ENCODE peak calls at places on chromosomes 4 and X, in nine cellular contexts. X is heart right ventricle, L is fibroblast of lung, N is sigmoid colon, O is left ventricle myocardium inferior, A is suprapubic skin, U is testis, W is substantia nigra, I is right lobe of liver. G is an unnamed sample.

GRCh38 chrX:124211312-124211942 is 121.0 kb upstream of the TEX13D start:
- DNase-seq in O (no peak), A (no peak), L (peak), W (no peak), X (no peak), U (no peak), N (no peak), I (no peak), G (no peak)

GRCh38 chr4:82216231-82216630 is 157.6 kb downstream of the HNRNPD start:
- DNase-seq in N (no peak), L (no peak), U (no peak), X (no peak), I (no peak), O (no peak), W (no peak), A (no peak), G (no peak)

GRCh38 chr4:7769936-7770674 is 169.6 kb downstream of the AFAP1 start:
- DNase-seq in L (peak), O (peak), W (no peak), A (no peak), U (peak), N (peak), X (no peak), I (peak), G (no peak)

GRCh38 chr4:19309365-19309764 is 942.3 kb upstream of the SLIT2 start:
- DNase-seq in L (peak), N (no peak), U (no peak), I (no peak), W (no peak), X (no peak), O (no peak), A (no peak), G (no peak)

GRCh38 chrX:39953879-39954278 is 143.9 kb downstream of the BCOR start:
- DNase-seq in I (peak), X (peak), L (peak), A (no peak), O (peak), N (peak), W (no peak), U (no peak), G (no peak)

GRCh38 chr4:172992648-172993356 is 175.8 kb upstream of the GALNT7 start:
- DNase-seq in X (no peak), L (no peak), N (no peak), O (no peak), U (no peak), A (no peak), I (no peak), W (no peak), G (no peak)

GRCh38 chr4:57102050-57102564 is 8.1 kb downstream of the IGFBP7 start:
- DNase-seq in X (peak), N (peak), L (peak), A (no peak), W (no peak), U (peak), O (peak), I (no peak), G (no peak)

GRCh38 chr4:85180533-85180932 is 214.0 kb upstream of the WDFY3 start:
- DNase-seq in N (no peak), W (no peak), A (no peak), X (no peak), U (no peak), L (no peak), O (no peak), I (no peak), G (no peak)

GRCh38 chr4:128540122-128540521 is 252.5 kb upstream of the PGRMC2 start:
- DNase-seq in X (no peak), U (no peak), O (no peak), A (no peak), W (no peak), N (no peak), L (no peak), I (no peak), G (no peak)

GRCh38 chr4:164725066-164725465 is 28.9 kb upstream of the SMIM31 start:
- DNase-seq in I (no peak), N (no peak), W (no peak), O (no peak), A (no peak), U (no peak), X (no peak), L (no peak), G (no peak)

GRCh38 chr4:137599766-137600165 is 67.5 kb upstream of the PCDH18 start:
- DNase-seq in I (no peak), O (no peak), X (no peak), L (no peak), N (no peak), A (no peak), W (no peak), U (no peak), G (no peak)

GRCh38 chr4:82429728-82430192 is 502 bp downstream of the HNRNPDL start:
- DNase-seq in U (no peak), X (no peak), O (no peak), A (no peak), I (no peak), N (peak), W (no peak), L (peak), G (peak)

GRCh38 chrX:68938244-68939004 is 109.6 kb downstream of the EFNB1 start:
- DNase-seq in O (peak), W (no peak), U (no peak), A (peak), N (peak), L (peak), I (no peak), X (no peak), G (no peak)

GRCh38 chr4:112511294-112512118 is 4.5 kb downstream of the NEUROG2 start:
- DNase-seq in W (no peak), I (no peak), U (no peak), O (no peak), N (no peak), L (no peak), X (no peak), A (no peak), G (no peak)

GRCh38 chrX:8179653-8180052 is 8.6 kb upstream of the VCX2 start:
- DNase-seq in X (no peak), N (no peak), U (no peak), A (no peak), I (no peak), O (no peak), L (peak), W (no peak), G (no peak)

GRCh38 chrX:429266-429825 is 42.6 kb upstream of the PPP2R3B start:
- DNase-seq in W (no peak), N (peak), O (no peak), X (no peak), I (no peak), U (no peak), L (no peak), A (no peak), G (no peak)

GRCh38 chr4:83285022-83285387 is 407 bp upstream of the COQ2 start:
- DNase-seq in L (peak), X (no peak), N (no peak), A (no peak), W (no peak), O (no peak), U (no peak), I (no peak), G (no peak)

GRCh38 chrX:95383778-95384177 is 1300.9 kb upstream of the DIAPH2 start:
- DNase-seq in A (no peak), I (no peak), O (no peak), U (no peak), X (no peak), L (no peak), W (no peak), N (no peak), G (no peak)

GRCh38 chrX:65451663-65452062 is 82.9 kb downstream of the LAS1L start:
- DNase-seq in U (peak), I (no peak), W (no peak), A (no peak), L (peak), N (no peak), O (no peak), X (no peak), G (no peak)

GRCh38 chrX:10537308-10537707 is 83.1 kb downstream of the MID1 start:
- DNase-seq in X (no peak), N (no peak), W (no peak), O (no peak), A (no peak), U (no peak), L (no peak), I (no peak), G (no peak)

GRCh38 chr4:10666616-10667015 is 18.0 kb downstream of the CLNK start:
- DNase-seq in X (no peak), U (no peak), O (no peak), I (no peak), L (no peak), A (no peak), W (no peak), N (no peak), G (peak)

GRCh38 chrX:81202413-81202794 is 502 bp downstream of the SH3BGRL start:
- DNase-seq in W (no peak), U (no peak), L (peak), N (no peak), I (no peak), X (no peak), O (no peak), A (no peak), G (no peak)

GRCh38 chrX:84729809-84730208 is 227.6 kb upstream of the HDX start:
- DNase-seq in L (peak), I (no peak), N (peak), W (no peak), U (peak), O (no peak), X (no peak), A (no peak), G (no peak)

GRCh38 chrX:115960440-115961084 is 210.0 kb upstream of the AGTR2 start:
- DNase-seq in N (no peak), A (no peak), O (no peak), W (no peak), U (peak), I (no peak), L (no peak), X (no peak), G (no peak)

GRCh38 chr4:6527259-6527658 is 47.7 kb upstream of the MAN2B2 start:
- DNase-seq in I (no peak), N (peak), A (no peak), O (no peak), W (no peak), L (no peak), U (no peak), X (no peak), G (no peak)

GRCh38 chr4:2058264-2059033 is 678 bp upstream of the NAT8L start:
- DNase-seq in L (no peak), O (peak), I (peak), W (no peak), A (peak), X (peak), N (no peak), U (no peak), G (no peak)

GRCh38 chr4:78020677-78021076 is 36.4 kb upstream of the FRAS1 start:
- DNase-seq in A (no peak), L (no peak), O (no peak), W (no peak), I (no peak), U (no peak), N (no peak), X (no peak), G (no peak)

GRCh38 chrX:119762718-119763117 is 4.3 kb downstream of the SOWAHD start:
- DNase-seq in W (no peak), I (no peak), L (no peak), X (no peak), U (no peak), A (no peak), N (no peak), O (no peak), G (no peak)

GRCh38 chrX:135273162-135273561 is 21.3 kb downstream of the ETDA start:
- DNase-seq in L (no peak), I (no peak), O (no peak), N (no peak), W (no peak), X (no peak), A (no peak), U (no peak), G (no peak)

GRCh38 chr4:95255396-95256107 is 293.2 kb downstream of the UNC5C start:
- DNase-seq in I (no peak), N (no peak), O (no peak), L (peak), U (peak), W (no peak), A (no peak), X (no peak), G (no peak)

GRCh38 chrX:2829066-2829430 is 318 bp downstream of the GYG2 start:
- DNase-seq in O (no peak), U (no peak), X (no peak), N (no peak), A (no peak), W (no peak), L (no peak), I (no peak), G (no peak)

GRCh38 chr4:8294036-8294435 is 24.5 kb downstream of the HTRA3 start:
- DNase-seq in W (no peak), I (peak), A (peak), N (peak), O (no peak), X (no peak), U (no peak), L (no peak), G (no peak)

GRCh38 chr4:171025776-171026175 is 787.4 kb upstream of the GALNTL6 start:
- DNase-seq in A (no peak), U (no peak), X (no peak), L (no peak), O (no peak), I (no peak), N (no peak), W (no peak), G (no peak)

GRCh38 chr4:171035909-171036308 is 777.3 kb upstream of the GALNTL6 start:
- DNase-seq in W (no peak), I (no peak), X (no peak), N (no peak), A (no peak), L (no peak), O (no peak), U (no peak), G (no peak)

DNA sequence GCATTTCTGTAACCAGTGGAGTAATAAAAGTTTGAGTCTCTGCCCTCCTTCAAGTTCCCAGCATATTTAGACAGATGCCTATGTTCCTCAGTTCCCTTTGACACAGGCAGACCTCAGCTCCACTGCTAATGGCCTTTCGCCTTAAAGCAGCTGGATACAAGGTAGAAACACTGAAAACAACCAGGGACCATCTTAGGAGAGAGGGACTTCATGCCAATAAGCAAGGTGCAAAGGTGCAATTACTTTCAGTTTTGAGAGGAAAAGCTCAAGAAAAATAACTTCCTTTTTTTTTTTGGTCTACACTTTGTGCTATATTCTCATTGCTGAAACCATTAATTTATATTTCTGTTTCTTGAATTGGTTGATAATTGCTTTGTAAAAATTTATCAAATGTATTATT is 781.9 kb upstream of the GALNTL6 start:
- DNase-seq in I (no peak), O (no peak), A (no peak), L (no peak), W (no peak), X (no peak), U (no peak), N (no peak), G (no peak)
- H3K27ac ChIP-seq in I (no peak), O (no peak), A (no peak), L (no peak), W (no peak), X (no peak), U (no peak), N (no peak), G (no peak)

DNA sequence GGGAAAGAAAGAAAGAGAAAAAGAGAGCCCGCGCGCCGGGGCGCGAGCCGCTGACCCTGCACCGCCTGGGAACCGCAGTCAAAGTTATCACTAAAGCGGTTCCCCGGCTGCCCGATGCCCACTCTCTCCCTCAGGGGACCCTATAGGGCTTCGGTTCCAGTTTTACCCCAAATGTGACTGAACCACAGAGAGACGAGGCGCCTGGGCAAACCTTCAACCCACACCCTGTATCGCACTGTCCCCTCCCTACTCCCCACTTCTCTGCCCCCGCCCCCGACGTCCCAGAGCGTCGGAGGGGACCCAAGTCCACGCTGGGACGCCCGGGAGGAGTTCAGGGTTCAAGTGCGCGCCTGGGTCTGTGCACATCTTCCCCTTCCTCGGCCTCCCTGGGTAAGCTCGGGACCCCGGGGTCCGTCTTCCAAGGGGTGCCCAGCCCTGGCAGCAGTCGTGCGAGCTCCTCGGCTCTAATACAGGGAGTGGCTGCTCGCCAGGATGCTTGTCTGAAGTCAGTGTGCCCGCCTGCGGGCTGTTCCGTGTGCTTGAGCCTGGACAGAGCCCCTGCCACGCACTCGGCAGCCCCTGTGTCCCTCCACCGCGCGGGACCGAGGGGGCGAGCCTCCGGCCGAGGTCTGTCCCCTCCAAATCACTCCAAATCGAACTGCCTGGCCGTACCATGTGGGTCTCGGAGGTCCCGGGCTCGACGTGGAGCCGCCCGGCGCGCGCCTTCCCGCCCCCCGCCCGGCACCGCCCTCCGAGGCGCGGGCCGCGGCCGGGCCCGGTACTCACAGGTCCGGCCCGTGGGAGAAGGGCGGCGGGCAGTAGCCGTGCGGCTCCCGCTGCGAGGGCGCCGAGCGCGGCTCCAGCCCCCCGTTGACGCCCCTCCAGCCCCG is 935 bp downstream of the TRPC3 start:
- DNase-seq in L (peak), N (peak), X (peak), O (no peak), U (peak), W (no peak), A (no peak), I (peak), G (no peak)
- H3K27ac ChIP-seq in L (no peak), N (no peak), X (no peak), O (peak), U (peak), W (no peak), A (no peak), I (no peak), G (no peak)

GRCh38 chrX:13432776-13433605 is 113.1 kb upstream of the ATXN3L start:
- DNase-seq in L (peak), I (no peak), U (no peak), N (no peak), O (no peak), W (no peak), A (no peak), X (no peak), G (no peak)

GRCh38 chrX:13430136-13430827 is 110.4 kb upstream of the ATXN3L start:
- DNase-seq in I (no peak), A (no peak), W (no peak), L (no peak), U (no peak), O (no peak), X (no peak), N (no peak), G (no peak)

GRCh38 chrX:13427441-13428054 is 107.7 kb upstream of the ATXN3L start:
- DNase-seq in A (no peak), O (no peak), L (no peak), W (no peak), I (no peak), U (no peak), N (no peak), X (no peak), G (no peak)

GRCh38 chrX:13432376-13432775 is 112.5 kb upstream of the ATXN3L start:
- DNase-seq in U (peak), W (no peak), L (peak), A (peak), I (no peak), N (peak), O (no peak), X (no peak), G (no peak)

DNA sequence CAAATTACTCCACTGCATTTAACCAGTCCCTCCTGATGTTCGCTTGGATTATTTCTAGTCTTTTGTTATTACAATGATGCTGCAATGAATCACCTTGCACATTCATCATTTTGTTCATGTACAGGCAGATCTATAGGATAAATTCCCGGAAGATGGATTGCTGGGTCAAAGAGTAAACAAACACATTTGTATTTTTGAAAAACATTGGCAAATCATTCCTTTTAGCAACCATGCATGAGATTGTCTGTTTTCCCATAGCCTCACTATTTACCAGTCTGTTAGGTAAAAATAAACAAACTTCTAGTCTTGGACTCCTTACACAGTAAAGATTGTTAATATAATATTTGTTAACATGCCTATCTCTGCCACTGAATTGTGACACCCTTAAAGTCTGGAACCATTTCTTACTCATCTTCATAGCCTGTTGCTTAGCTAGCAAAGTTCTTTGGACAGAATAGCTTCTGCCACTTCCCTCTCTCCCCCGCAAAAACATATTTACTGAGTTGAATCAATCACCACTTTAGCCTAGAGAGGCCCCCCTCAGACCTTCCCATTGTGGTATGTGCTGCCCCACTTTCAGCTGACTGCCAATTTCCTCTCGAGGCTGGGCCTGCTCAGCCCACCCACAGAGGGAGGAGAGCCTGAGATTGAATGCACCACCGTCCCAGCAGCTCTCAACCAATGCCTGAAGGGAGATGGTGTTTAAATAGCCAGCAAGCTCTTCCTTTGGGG is 108.4 kb upstream of the ATXN3L start:
- DNase-seq in N (no peak), I (no peak), L (peak), O (no peak), W (no peak), X (no peak), U (no peak), A (no peak), G (no peak)
- H3K27ac ChIP-seq in N (no peak), I (no peak), L (peak), O (no peak), W (no peak), X (no peak), U (no peak), A (peak), G (no peak)

GRCh38 chr4:1041147-1041935 is 29.9 kb downstream of the FGFRL1 start:
- DNase-seq in A (no peak), I (no peak), N (no peak), U (no peak), O (no peak), X (peak), L (peak), W (no peak), G (no peak)
- H3K27ac ChIP-seq in A (no peak), I (no peak), N (no peak), U (no peak), O (no peak), X (no peak), L (no peak), W (no peak), G (no peak)

GRCh38 chrX:5870238-5870637 is 358.4 kb downstream of the NLGN4X start:
- DNase-seq in L (no peak), A (no peak), W (no peak), N (no peak), O (no peak), U (no peak), X (no peak), I (no peak), G (no peak)
- H3K27ac ChIP-seq in L (no peak), A (no peak), W (no peak), N (no peak), O (no peak), U (no peak), X (no peak), I (no peak), G (no peak)

DNA sequence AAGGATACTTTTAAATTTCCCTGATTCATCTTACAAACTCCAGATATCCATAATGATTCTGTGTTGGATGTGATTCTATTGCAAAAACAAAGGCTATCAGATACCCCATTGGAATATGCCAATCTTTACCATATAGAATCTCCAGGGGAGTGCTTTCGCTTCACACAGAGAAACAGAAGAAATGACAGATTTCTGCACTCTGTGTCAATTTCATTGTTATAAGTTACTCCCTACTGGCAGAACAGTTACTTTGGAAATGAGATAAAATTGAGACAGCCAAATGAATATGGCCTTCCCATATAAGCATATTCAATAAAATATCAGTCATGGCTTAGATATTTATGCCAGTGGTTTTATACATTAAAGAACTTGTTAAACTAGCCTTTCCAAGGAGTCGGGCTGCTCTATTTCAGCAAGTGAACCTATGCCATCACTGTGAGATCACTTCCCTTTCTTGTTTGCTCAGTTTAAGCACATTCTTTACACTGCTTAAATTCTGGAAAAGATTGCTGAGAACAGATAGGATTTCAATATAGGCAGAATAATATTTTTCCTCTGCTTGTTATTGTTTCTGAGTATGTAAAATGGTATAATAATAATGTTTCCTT is 127.5 kb upstream of the ANXA10 start:
- DNase-seq in L (no peak), A (no peak), W (no peak), U (no peak), O (no peak), I (no peak), X (no peak), N (no peak), G (no peak)
- H3K27ac ChIP-seq in L (no peak), A (no peak), W (no peak), U (no peak), O (no peak), I (no peak), X (no peak), N (no peak), G (no peak)

G was measured in caudate nucleus.